ENCODE peak calls at places on chromosomes 11 and 22, in eight cellular contexts. R, Q, Y, Z, I, K, V and J are unnamed samples.

GRCh38 chr11:16346975-16347374 is 9.4 kb downstream of the SOX6 start:
- DNase-seq in V (peak; percentile 62), Q (no peak), Y (no peak), R (no peak), I (peak; percentile 59), K (no peak), Z (no peak), J (peak; percentile 27)

GRCh38 chr11:85464283-85464682 is 162.9 kb downstream of the DLG2 start:
- DNase-seq in Y (no peak), Z (no peak), K (no peak), R (no peak), I (no peak), V (no peak), Q (no peak), J (no peak)

GRCh38 chr11:82494988-82495432 is 238.7 kb downstream of the FAM181B start:
- DNase-seq in R (no peak), V (no peak), Y (peak; percentile 56), Z (no peak), K (no peak), Q (no peak), I (no peak), J (peak; percentile 7)

GRCh38 chr11:2201542-2201941 is 29.9 kb upstream of the TH start:
- DNase-seq in K (no peak), I (no peak), Y (no peak), Q (no peak), V (no peak), R (no peak), Z (no peak), J (no peak)

GRCh38 chr22:45224988-45225731 is 15.5 kb downstream of the KIAA0930 start:
- DNase-seq in Y (no peak), V (no peak), Z (no peak), K (no peak), R (no peak), Q (no peak), I (no peak), J (no peak)

GRCh38 chr11:76577199-76577920 is 93.2 kb downstream of the LRRC32 start:
- DNase-seq in Y (no peak), K (no peak), R (no peak), I (peak; percentile 88), V (peak; percentile 85), Z (no peak), Q (peak; percentile 93), J (peak; percentile 90)

GRCh38 chr22:20128902-20129746 is 2.5 kb upstream of the ZDHHC8 start:
- DNase-seq in Q (peak; percentile 40), R (no peak), Z (no peak), V (no peak), I (peak; percentile 33), K (peak; percentile 18), Y (peak; percentile 42), J (peak; percentile 26)

GRCh38 chr22:27370281-27370680 is 431.3 kb downstream of the MN1 start:
- DNase-seq in Y (no peak), K (no peak), Z (no peak), R (no peak), Q (no peak), V (no peak), I (no peak), J (no peak)

GRCh38 chr11:60887531-60887930 is 18.9 kb downstream of the PRPF19 start:
- DNase-seq in V (peak; percentile 27), R (no peak), K (no peak), I (peak; percentile 53), Z (no peak), Y (peak; percentile 79), Q (peak; percentile 69), J (peak; percentile 66)

GRCh38 chr11:121249039-121249663 is 43.4 kb upstream of the SC5D start:
- DNase-seq in V (peak; percentile 84), Z (no peak), I (peak; percentile 55), K (no peak), R (no peak), Y (peak; percentile 66), Q (peak; percentile 63), J (peak; percentile 72)

GRCh38 chr11:36257351-36257750 is 31.9 kb downstream of the COMMD9 start:
- DNase-seq in R (no peak), I (peak; percentile 7), Q (peak; percentile 41), Z (no peak), K (no peak), V (no peak), Y (no peak), J (peak; percentile 29)

GRCh38 chr22:30694638-30695350 is at the start of gene OSBP2:
- DNase-seq in K (peak; percentile 7), V (no peak), Y (peak; percentile 34), R (no peak), Q (no peak), Z (no peak), I (no peak), J (peak; percentile 55)

GRCh38 chr11:71542856-71543743 is 5.1 kb upstream of the KRTAP5-9 start:
- DNase-seq in Z (no peak), Y (no peak), R (no peak), Q (no peak), I (no peak), K (no peak), V (no peak), J (no peak)

GRCh38 chr11:16606784-16607674 is 131.4 kb upstream of the C11orf58 start:
- DNase-seq in I (no peak), R (no peak), Y (no peak), K (no peak), Q (peak; percentile 24), V (peak; percentile 35), Z (no peak), J (peak; percentile 75)

GRCh38 chr11:126080206-126080941 is 17.7 kb upstream of the CDON start:
- DNase-seq in Y (no peak), I (no peak), K (no peak), R (no peak), V (no peak), Z (no peak), Q (peak; percentile 62), J (peak; percentile 65)

GRCh38 chr22:49825944-49826602 is 1.6 kb downstream of the BRD1 start:
- DNase-seq in V (peak; percentile 48), I (peak; percentile 39), R (no peak), K (peak; percentile 41), Z (peak; percentile 27), Y (peak; percentile 26), Q (peak; percentile 24), J (peak; percentile 48)

GRCh38 chr22:42937164-42937854 is 77.6 kb downstream of the PACSIN2 start:
- DNase-seq in I (peak; percentile 82), R (no peak), Z (no peak), V (peak; percentile 91), Y (peak; percentile 58), K (no peak), Q (peak; percentile 66), J (peak; percentile 84)

GRCh38 chr11:70628881-70629844 is 230.8 kb downstream of the CTTN start:
- DNase-seq in V (no peak), Y (no peak), K (no peak), I (no peak), Z (no peak), Q (peak; percentile 38), R (no peak), J (no peak)